ENCODE peak calls at places on chromosomes 3 and 15, in eight cellular contexts. One of them, this sample, is unnamed. For H3K4me1, the result is how much of the 10 kb centered on the place peaks cover.

GRCh38 chr3:108780235-108780634 is 23.0 kb upstream of the RETNLB start:
- DNase-seq in ovary: no peak
- DNase-seq in upper lobe of left lung: no peak
- DNase-seq in heart left ventricle: no peak
- DNase-seq in vagina: no peak
- DNase-seq in sigmoid colon: no peak
- DNase-seq in esophagus squamous epithelium: no peak
- DNase-seq in IMR-90: no peak
- DNase-seq in this sample: no peak

GRCh38 chr3:77837626-77838025 is 797.7 kb downstream of the ROBO2 start:
- DNase-seq in sigmoid colon: no peak
- DNase-seq in heart left ventricle: no peak
- DNase-seq in upper lobe of left lung: no peak
- DNase-seq in vagina: no peak
- DNase-seq in ovary: no peak
- DNase-seq in esophagus squamous epithelium: no peak
- DNase-seq in IMR-90: no peak
- DNase-seq in this sample: no peak

GRCh38 chr3:76152028-76152427 is 366.7 kb upstream of the ZNF717 start:
- DNase-seq in ovary: no peak
- DNase-seq in vagina: no peak
- DNase-seq in heart left ventricle: no peak
- DNase-seq in sigmoid colon: no peak
- DNase-seq in upper lobe of left lung: no peak
- DNase-seq in IMR-90: no peak
- DNase-seq in esophagus squamous epithelium: no peak
- DNase-seq in this sample: no peak

GRCh38 chr3:129893616-129894070 is at the start of gene TMCC1:
- DNase-seq in IMR-90: peak
- DNase-seq in upper lobe of left lung: peak
- DNase-seq in vagina: peak
- DNase-seq in ovary: peak
- DNase-seq in esophagus squamous epithelium: peak
- DNase-seq in heart left ventricle: peak
- DNase-seq in sigmoid colon: peak
- DNase-seq in this sample: peak

GRCh38 chr3:179265875-179266274 is 15.0 kb upstream of the KCNMB3 start:
- DNase-seq in esophagus squamous epithelium: no peak
- DNase-seq in sigmoid colon: no peak
- DNase-seq in vagina: no peak
- DNase-seq in heart left ventricle: no peak
- DNase-seq in IMR-90: no peak
- DNase-seq in upper lobe of left lung: no peak
- DNase-seq in ovary: no peak
- DNase-seq in this sample: no peak

GRCh38 chr15:35723852-35724251 is 177.9 kb upstream of the DPH6 start:
- DNase-seq in sigmoid colon: no peak
- DNase-seq in ovary: no peak
- DNase-seq in vagina: no peak
- DNase-seq in esophagus squamous epithelium: no peak
- DNase-seq in IMR-90: no peak
- DNase-seq in upper lobe of left lung: no peak
- DNase-seq in heart left ventricle: no peak
- DNase-seq in this sample: no peak

GRCh38 chr3:34131091-34131490 is 332.7 kb downstream of the PDCD6IP start:
- DNase-seq in esophagus squamous epithelium: no peak
- DNase-seq in vagina: no peak
- DNase-seq in IMR-90: no peak
- DNase-seq in sigmoid colon: no peak
- DNase-seq in ovary: no peak
- DNase-seq in upper lobe of left lung: no peak
- DNase-seq in heart left ventricle: no peak
- DNase-seq in this sample: no peak

GRCh38 chr15:78067328-78068241 is 9.9 kb downstream of the TBC1D2B start:
- DNase-seq in IMR-90: no peak
- DNase-seq in heart left ventricle: no peak
- DNase-seq in esophagus squamous epithelium: no peak
- DNase-seq in ovary: no peak
- DNase-seq in vagina: no peak
- DNase-seq in upper lobe of left lung: no peak
- DNase-seq in sigmoid colon: peak
- DNase-seq in this sample: no peak

GRCh38 chr3:46208167-46208704 is at the start of gene CCR1:
- DNase-seq in sigmoid colon: no peak
- DNase-seq in vagina: no peak
- DNase-seq in esophagus squamous epithelium: no peak
- DNase-seq in ovary: no peak
- DNase-seq in IMR-90: peak
- DNase-seq in upper lobe of left lung: no peak
- DNase-seq in heart left ventricle: peak
- DNase-seq in this sample: no peak

GRCh38 chr3:146133436-146133835 is 27.5 kb downstream of the PLOD2 start:
- DNase-seq in ovary: no peak
- DNase-seq in upper lobe of left lung: no peak
- DNase-seq in sigmoid colon: no peak
- DNase-seq in heart left ventricle: no peak
- DNase-seq in esophagus squamous epithelium: no peak
- DNase-seq in vagina: no peak
- DNase-seq in IMR-90: peak
- DNase-seq in this sample: no peak

GRCh38 chr3:196603683-196604082 is 35.2 kb downstream of the FBXO45 start:
- DNase-seq in ovary: no peak
- DNase-seq in IMR-90: no peak
- DNase-seq in upper lobe of left lung: no peak
- DNase-seq in vagina: no peak
- DNase-seq in esophagus squamous epithelium: no peak
- DNase-seq in heart left ventricle: no peak
- DNase-seq in sigmoid colon: no peak
- DNase-seq in this sample: no peak

GRCh38 chr15:81809543-81809942 is 236.3 kb downstream of the MEX3B start:
- DNase-seq in ovary: no peak
- DNase-seq in sigmoid colon: no peak
- DNase-seq in heart left ventricle: no peak
- DNase-seq in IMR-90: peak
- DNase-seq in upper lobe of left lung: no peak
- DNase-seq in vagina: no peak
- DNase-seq in esophagus squamous epithelium: no peak
- DNase-seq in this sample: no peak

GRCh38 chr15:38885001-38885400 is 320.4 kb upstream of the RASGRP1 start:
- DNase-seq in ovary: no peak
- DNase-seq in heart left ventricle: no peak
- DNase-seq in esophagus squamous epithelium: no peak
- DNase-seq in vagina: no peak
- DNase-seq in sigmoid colon: no peak
- DNase-seq in upper lobe of left lung: no peak
- DNase-seq in IMR-90: peak
- DNase-seq in this sample: no peak

GRCh38 chr3:114494498-114494897 is 200.7 kb downstream of the TIGIT start:
- DNase-seq in ovary: no peak
- DNase-seq in IMR-90: no peak
- DNase-seq in esophagus squamous epithelium: no peak
- DNase-seq in upper lobe of left lung: no peak
- DNase-seq in sigmoid colon: no peak
- DNase-seq in heart left ventricle: no peak
- DNase-seq in vagina: no peak
- DNase-seq in this sample: no peak

GRCh38 chr3:114496874-114497273 is 203.0 kb downstream of the TIGIT start:
- DNase-seq in vagina: no peak
- DNase-seq in IMR-90: peak
- DNase-seq in esophagus squamous epithelium: no peak
- DNase-seq in sigmoid colon: no peak
- DNase-seq in heart left ventricle: no peak
- DNase-seq in ovary: no peak
- DNase-seq in upper lobe of left lung: no peak
- DNase-seq in this sample: no peak

GRCh38 chr3:114498779-114499370 is 205.0 kb downstream of the TIGIT start:
- DNase-seq in esophagus squamous epithelium: no peak
- DNase-seq in sigmoid colon: no peak
- DNase-seq in heart left ventricle: no peak
- DNase-seq in ovary: no peak
- DNase-seq in upper lobe of left lung: no peak
- DNase-seq in vagina: no peak
- DNase-seq in IMR-90: peak
- DNase-seq in this sample: no peak

GRCh38 chr3:114496021-114496434 is 202.2 kb downstream of the TIGIT start:
- DNase-seq in esophagus squamous epithelium: no peak
- DNase-seq in vagina: no peak
- DNase-seq in IMR-90: peak
- DNase-seq in sigmoid colon: no peak
- DNase-seq in heart left ventricle: peak
- DNase-seq in upper lobe of left lung: no peak
- DNase-seq in ovary: no peak
- DNase-seq in this sample: no peak

GRCh38 chr3:114496466-114496865 is 202.6 kb downstream of the TIGIT start:
- DNase-seq in sigmoid colon: no peak
- DNase-seq in upper lobe of left lung: no peak
- DNase-seq in vagina: no peak
- DNase-seq in esophagus squamous epithelium: no peak
- DNase-seq in ovary: no peak
- DNase-seq in IMR-90: no peak
- DNase-seq in heart left ventricle: no peak
- DNase-seq in this sample: no peak
- H3K4me3 ChIP-seq in sigmoid colon: no peak
- H3K4me3 ChIP-seq in upper lobe of left lung: no peak
- H3K4me3 ChIP-seq in vagina: no peak
- H3K4me3 ChIP-seq in esophagus squamous epithelium: no peak
- H3K4me3 ChIP-seq in ovary: no peak
- H3K4me3 ChIP-seq in IMR-90: no peak
- H3K4me3 ChIP-seq in heart left ventricle: no peak
- H3K4me3 ChIP-seq in this sample: no peak

GRCh38 chr3:58336135-58336882 is 3.6 kb downstream of the PXK start:
- DNase-seq in heart left ventricle: no peak
- DNase-seq in vagina: no peak
- DNase-seq in ovary: no peak
- DNase-seq in upper lobe of left lung: no peak
- DNase-seq in esophagus squamous epithelium: no peak
- DNase-seq in sigmoid colon: no peak
- DNase-seq in IMR-90: peak
- DNase-seq in this sample: no peak
- H3K4me1 ChIP-seq in heart left ventricle: under half
- H3K4me1 ChIP-seq in vagina: half or more
- H3K4me1 ChIP-seq in ovary: under half
- H3K4me1 ChIP-seq in upper lobe of left lung: under half
- H3K4me1 ChIP-seq in esophagus squamous epithelium: under half
- H3K4me1 ChIP-seq in sigmoid colon: under half
- H3K4me1 ChIP-seq in IMR-90: under half
- H3K4me1 ChIP-seq in this sample: under half

GRCh38 chr3:29635888-29636287 is 355.0 kb downstream of the RBMS3 start:
- DNase-seq in vagina: no peak
- DNase-seq in ovary: no peak
- DNase-seq in esophagus squamous epithelium: no peak
- DNase-seq in IMR-90: peak
- DNase-seq in sigmoid colon: no peak
- DNase-seq in heart left ventricle: no peak
- DNase-seq in upper lobe of left lung: no peak
- DNase-seq in this sample: no peak

GRCh38 chr3:29639621-29640290 is 358.9 kb downstream of the RBMS3 start:
- DNase-seq in upper lobe of left lung: no peak
- DNase-seq in ovary: no peak
- DNase-seq in sigmoid colon: no peak
- DNase-seq in vagina: no peak
- DNase-seq in heart left ventricle: no peak
- DNase-seq in IMR-90: peak
- DNase-seq in esophagus squamous epithelium: no peak
- DNase-seq in this sample: no peak

GRCh38 chr3:29643034-29643425 is 362.2 kb downstream of the RBMS3 start:
- DNase-seq in upper lobe of left lung: no peak
- DNase-seq in ovary: no peak
- DNase-seq in heart left ventricle: no peak
- DNase-seq in IMR-90: no peak
- DNase-seq in sigmoid colon: no peak
- DNase-seq in vagina: no peak
- DNase-seq in esophagus squamous epithelium: no peak
- DNase-seq in this sample: no peak

GRCh38 chr3:29642393-29643033 is 361.6 kb downstream of the RBMS3 start:
- DNase-seq in vagina: no peak
- DNase-seq in IMR-90: peak
- DNase-seq in sigmoid colon: no peak
- DNase-seq in upper lobe of left lung: no peak
- DNase-seq in ovary: peak
- DNase-seq in heart left ventricle: peak
- DNase-seq in esophagus squamous epithelium: no peak
- DNase-seq in this sample: no peak

DNA sequence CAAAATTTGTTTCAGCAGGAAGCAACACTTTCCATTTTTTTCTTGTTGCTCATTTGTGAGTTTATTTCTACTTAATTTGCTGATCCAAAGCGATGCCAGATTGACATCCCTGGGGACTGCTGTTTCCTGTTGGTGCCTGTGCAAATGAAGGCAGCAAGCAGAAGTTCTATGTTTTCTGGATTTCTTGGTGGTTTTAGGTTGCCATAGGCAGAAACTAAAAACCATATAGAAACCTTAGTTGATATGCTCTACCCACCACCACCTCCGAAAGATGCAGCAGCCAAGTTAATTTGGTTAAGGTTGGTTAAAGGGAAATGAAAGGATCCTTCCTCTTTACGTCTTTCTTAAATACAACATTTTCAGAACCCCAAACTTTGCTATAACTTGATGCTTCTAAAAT is 356.2 kb downstream of the RBMS3 start:
- DNase-seq in heart left ventricle: peak
- DNase-seq in vagina: no peak
- DNase-seq in upper lobe of left lung: no peak
- DNase-seq in ovary: peak
- DNase-seq in sigmoid colon: no peak
- DNase-seq in IMR-90: no peak
- DNase-seq in esophagus squamous epithelium: no peak
- DNase-seq in this sample: no peak
- TF ChIP-seq POLR2A in heart left ventricle: no peak
- TF ChIP-seq POLR2A in vagina: no peak
- TF ChIP-seq POLR2A in upper lobe of left lung: no peak
- TF ChIP-seq POLR2A in ovary: no peak
- TF ChIP-seq POLR2A in sigmoid colon: no peak
- TF ChIP-seq POLR2A in IMR-90: no peak
- TF ChIP-seq POLR2A in esophagus squamous epithelium: no peak
- TF ChIP-seq POLR2A in this sample: no peak

GRCh38 chr3:12879191-12879815 is 37.9 kb upstream of the RPL32 start:
- DNase-seq in vagina: no peak
- DNase-seq in sigmoid colon: no peak
- DNase-seq in IMR-90: no peak
- DNase-seq in ovary: no peak
- DNase-seq in esophagus squamous epithelium: no peak
- DNase-seq in heart left ventricle: no peak
- DNase-seq in upper lobe of left lung: no peak
- DNase-seq in this sample: no peak

GRCh38 chr3:12871404-12871983 is 30.1 kb upstream of the RPL32 start:
- DNase-seq in upper lobe of left lung: no peak
- DNase-seq in vagina: no peak
- DNase-seq in heart left ventricle: no peak
- DNase-seq in ovary: no peak
- DNase-seq in sigmoid colon: no peak
- DNase-seq in IMR-90: no peak
- DNase-seq in esophagus squamous epithelium: no peak
- DNase-seq in this sample: no peak

GRCh38 chr3:12877040-12877439 is 35.7 kb upstream of the RPL32 start:
- DNase-seq in heart left ventricle: no peak
- DNase-seq in upper lobe of left lung: no peak
- DNase-seq in sigmoid colon: no peak
- DNase-seq in ovary: no peak
- DNase-seq in esophagus squamous epithelium: no peak
- DNase-seq in vagina: no peak
- DNase-seq in IMR-90: no peak
- DNase-seq in this sample: no peak

GRCh38 chr3:12878026-12878636 is 36.8 kb upstream of the RPL32 start:
- DNase-seq in heart left ventricle: no peak
- DNase-seq in esophagus squamous epithelium: no peak
- DNase-seq in sigmoid colon: no peak
- DNase-seq in vagina: no peak
- DNase-seq in upper lobe of left lung: no peak
- DNase-seq in ovary: no peak
- DNase-seq in IMR-90: no peak
- DNase-seq in this sample: no peak

GRCh38 chr3:12875857-12876451 is 34.6 kb upstream of the RPL32 start:
- DNase-seq in ovary: peak
- DNase-seq in esophagus squamous epithelium: no peak
- DNase-seq in vagina: no peak
- DNase-seq in upper lobe of left lung: peak
- DNase-seq in heart left ventricle: peak
- DNase-seq in IMR-90: no peak
- DNase-seq in sigmoid colon: no peak
- DNase-seq in this sample: no peak
- H3K4me3 ChIP-seq in ovary: peak
- H3K4me3 ChIP-seq in esophagus squamous epithelium: peak
- H3K4me3 ChIP-seq in vagina: peak
- H3K4me3 ChIP-seq in upper lobe of left lung: peak
- H3K4me3 ChIP-seq in heart left ventricle: no peak
- H3K4me3 ChIP-seq in IMR-90: no peak
- H3K4me3 ChIP-seq in sigmoid colon: peak
- H3K4me3 ChIP-seq in this sample: peak

This sample was measured in uterus.